ENCODE peak calls at places on chromosome 1, in nine cellular contexts. D is stomach, B is endothelial cell, K is cardiac muscle cell, S is right lobe of liver, L is dorsolateral prefrontal cortex, J is Peyer's patch, T is heart left ventricle, P is foreskin fibroblast. H is an unnamed sample.

GRCh38 chr1:2606806-2607680 is 20.5 kb downstream of the PRXL2B start:
- DNase-seq in D (no peak), B (no peak), K (no peak), S (no peak), L (no peak), J (no peak), T (peak; percentile 18), P (no peak), H (no peak)

GRCh38 chr1:32014199-32014936 is 700 bp downstream of the KHDRBS1 start:
- DNase-seq in D (peak; percentile 54), B (peak; percentile 46), K (peak; percentile 64), S (peak; percentile 69), L (peak; percentile 60), J (peak; percentile 76), T (peak; percentile 48), P (peak; percentile 67), H (peak; percentile 39)

GRCh38 chr1:204255966-204256365 is 42.2 kb upstream of the GOLT1A start:
- DNase-seq in D (no peak), B (no peak), K (peak; percentile 35), S (no peak), L (no peak), J (no peak), T (no peak), P (peak; percentile 59), H (no peak)

GRCh38 chr1:35390600-35391494 is 122.3 kb downstream of the ZMYM4 start:
- DNase-seq in D (no peak), B (no peak), K (no peak), S (no peak), L (no peak), J (no peak), T (no peak), P (peak; percentile 57), H (no peak)

GRCh38 chr1:154179951-154180687 is 11.8 kb downstream of the TPM3 start:
- DNase-seq in D (no peak), B (no peak), K (no peak), S (no peak), L (no peak), J (no peak), T (no peak), P (no peak), H (peak; percentile 28)

GRCh38 chr1:151837841-151838490 is 1.7 kb downstream of the C2CD4D start:
- DNase-seq in D (no peak), B (no peak), K (peak; percentile 35), S (peak; percentile 48), L (peak; percentile 58), J (no peak), T (no peak), P (peak; percentile 59), H (no peak)

GRCh38 chr1:15341634-15342375 is 67.9 kb upstream of the EFHD2 start:
- DNase-seq in D (no peak), B (no peak), K (peak; percentile 42), S (no peak), L (no peak), J (no peak), T (no peak), P (peak; percentile 77), H (no peak)

GRCh38 chr1:83882906-83883305 is 116.0 kb downstream of the TTLL7 start:
- DNase-seq in D (no peak), B (no peak), K (peak; percentile 54), S (peak; percentile 41), L (no peak), J (no peak), T (no peak), P (peak; percentile 63), H (peak; percentile 4)

GRCh38 chr1:183243190-183244065 is 57.4 kb downstream of the LAMC2 start:
- DNase-seq in D (no peak), B (no peak), K (peak; percentile 70), S (no peak), L (no peak), J (no peak), T (no peak), P (peak; percentile 52), H (no peak)

GRCh38 chr1:183247066-183247465 is 61.0 kb downstream of the LAMC2 start:
- DNase-seq in D (no peak), B (no peak), K (no peak), S (no peak), L (no peak), J (no peak), T (no peak), P (no peak), H (no peak)

GRCh38 chr1:183246436-183246835 is 60.4 kb downstream of the LAMC2 start:
- DNase-seq in D (no peak), B (no peak), K (no peak), S (no peak), L (no peak), J (no peak), T (no peak), P (no peak), H (no peak)

GRCh38 chr1:183244466-183244865 is 58.4 kb downstream of the LAMC2 start:
- DNase-seq in D (peak; percentile 28), B (no peak), K (peak; percentile 99), S (no peak), L (no peak), J (no peak), T (peak; percentile 74), P (peak; percentile 83), H (no peak)

GRCh38 chr1:183245366-183245765 is 59.3 kb downstream of the LAMC2 start:
- DNase-seq in D (no peak), B (no peak), K (no peak), S (no peak), L (no peak), J (no peak), T (no peak), P (no peak), H (no peak)
- TF ChIP-seq CTCF in D (no peak), B (no peak), K (no peak), S (no peak), L (no peak), J (no peak), T (no peak), P (no peak), H (no peak)

DNA sequence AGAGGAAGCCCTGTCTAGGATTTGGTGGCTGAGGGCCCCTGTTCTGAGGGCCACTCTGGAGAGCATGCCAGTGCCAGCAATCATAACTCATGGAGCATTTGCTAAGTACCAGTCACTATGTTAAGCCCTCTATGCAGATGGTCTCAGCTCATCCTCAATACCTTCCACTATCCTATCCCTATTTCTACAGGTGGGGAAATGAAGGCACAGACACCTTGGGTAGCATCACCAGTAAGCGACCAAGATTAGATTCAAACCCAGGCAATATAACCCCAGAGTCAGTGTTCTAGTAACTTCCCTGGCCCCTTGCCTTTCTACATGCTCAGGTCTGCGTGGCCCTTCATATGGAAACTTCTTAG is 7.9 kb upstream of the NBPF1 start:
- DNase-seq in D (no peak), B (no peak), K (no peak), S (no peak), L (no peak), J (no peak), T (no peak), P (no peak), H (no peak)
- TF ChIP-seq CTCF in D (no peak), B (peak; percentile 77), K (no peak), S (peak; percentile 22), L (no peak), J (no peak), T (no peak), P (no peak), H (peak; percentile 3)

GRCh38 chr1:56157477-56157876 is 421.9 kb downstream of the PLPP3 start:
- DNase-seq in D (no peak), B (no peak), K (no peak), S (no peak), L (no peak), J (no peak), T (no peak), P (no peak), H (no peak)

GRCh38 chr1:56152635-56153034 is 426.7 kb downstream of the PLPP3 start:
- DNase-seq in D (no peak), B (no peak), K (no peak), S (no peak), L (no peak), J (no peak), T (no peak), P (no peak), H (no peak)

GRCh38 chr1:56160916-56161315 is 418.4 kb downstream of the PLPP3 start:
- DNase-seq in D (no peak), B (no peak), K (no peak), S (no peak), L (no peak), J (no peak), T (no peak), P (no peak), H (no peak)

GRCh38 chr1:56153276-56153675 is 426.1 kb downstream of the PLPP3 start:
- DNase-seq in D (no peak), B (no peak), K (no peak), S (no peak), L (no peak), J (no peak), T (no peak), P (no peak), H (no peak)

GRCh38 chr1:56156937-56157336 is 422.4 kb downstream of the PLPP3 start:
- DNase-seq in D (no peak), B (no peak), K (no peak), S (no peak), L (no peak), J (no peak), T (no peak), P (no peak), H (no peak)
- TF ChIP-seq CTCF in D (no peak), B (no peak), K (no peak), S (no peak), L (no peak), J (no peak), T (no peak), P (no peak), H (no peak)

GRCh38 chr1:178530037-178530402 is 17.1 kb downstream of the TEX35 start:
- DNase-seq in D (no peak), B (no peak), K (peak; percentile 40), S (peak; percentile 68), L (no peak), J (peak; percentile 71), T (no peak), P (peak; percentile 95), H (peak; percentile 80)

GRCh38 chr1:178528963-178529355 is 16.1 kb downstream of the TEX35 start:
- DNase-seq in D (no peak), B (no peak), K (no peak), S (no peak), L (no peak), J (no peak), T (no peak), P (no peak), H (no peak)

GRCh38 chr1:178530520-178530919 is 17.6 kb downstream of the TEX35 start:
- DNase-seq in D (no peak), B (no peak), K (no peak), S (no peak), L (no peak), J (no peak), T (no peak), P (no peak), H (no peak)

GRCh38 chr1:178528219-178528962 is 15.5 kb downstream of the TEX35 start:
- DNase-seq in D (peak; percentile 21), B (no peak), K (no peak), S (no peak), L (no peak), J (no peak), T (no peak), P (no peak), H (no peak)

DNA sequence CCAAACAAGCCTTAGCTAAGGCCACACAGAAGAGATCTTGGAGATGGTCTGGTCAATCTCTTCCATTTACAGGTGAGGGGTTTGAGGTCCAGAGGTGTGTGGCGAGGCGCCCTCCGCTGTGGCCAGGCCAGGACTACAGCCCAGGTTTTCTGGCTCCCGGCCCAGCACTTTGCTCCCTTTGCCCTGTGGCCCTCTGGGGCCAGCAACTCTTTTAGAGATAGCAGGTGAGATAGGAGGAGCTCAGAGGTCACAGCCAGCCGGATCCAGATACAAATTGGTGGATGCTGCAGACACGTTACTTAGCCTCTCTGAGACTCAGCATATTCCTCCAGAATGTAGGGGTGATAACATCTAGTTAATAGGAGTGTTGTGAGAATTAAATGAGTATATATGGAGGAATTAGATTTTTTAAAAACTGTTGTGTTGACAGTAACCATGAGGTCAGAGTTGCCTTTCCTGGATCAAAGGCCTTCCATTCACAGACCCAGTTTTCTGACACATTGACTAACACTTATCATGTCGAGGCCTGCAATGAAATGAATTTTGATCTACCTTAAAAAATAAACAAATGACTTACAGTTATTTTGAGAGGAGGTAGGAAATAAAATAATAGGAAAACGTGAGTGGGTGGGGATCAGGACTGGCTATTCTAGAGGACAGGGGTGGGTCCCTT is 16.6 kb downstream of the TEX35 start:
- DNase-seq in D (no peak), B (no peak), K (no peak), S (peak; percentile 87), L (no peak), J (peak; percentile 81), T (no peak), P (no peak), H (no peak)
- TF ChIP-seq CTCF in D (no peak), B (no peak), K (no peak), S (peak; percentile 32), L (no peak), J (peak; percentile 20), T (no peak), P (no peak), H (no peak)